ENCODE peak calls at places on chromosomes 13 and 19, in seven cellular contexts. X is breast epithelium, H is cardiac muscle cell, A is neural progenitor cell, Z is Panc1, N is spleen, I is left ventricle myocardium inferior. E is an unnamed sample.
A peak's percentile ranks its signal among the peaks of the same experiment; 100 is the strongest.

GRCh38 chr13:51920267-51920666 is 58.5 kb downstream of the CCDC70 start:
- DNase-seq in X (no peak), H (no peak), A (no peak), Z (no peak), N (no peak), I (no peak), E (no peak)

GRCh38 chr19:5080030-5080644 is 111.2 kb downstream of the KDM4B start:
- DNase-seq in X (no peak), H (no peak), A (no peak), Z (no peak), N (no peak), I (no peak), E (no peak)

GRCh38 chr13:100149389-100149788 is 60.5 kb downstream of the PCCA start:
- DNase-seq in X (no peak), H (no peak), A (no peak), Z (no peak), N (no peak), I (no peak), E (no peak)

GRCh38 chr19:1361601-1362384 is 21.9 kb upstream of the NDUFS7 start:
- DNase-seq in X (no peak), H (no peak), A (peak; percentile 63), Z (no peak), N (no peak), I (no peak), E (no peak)

GRCh38 chr19:13537454-13537853 is 31.2 kb upstream of the CACNA1A start:
- DNase-seq in X (no peak), H (no peak), A (peak; percentile 44), Z (no peak), N (no peak), I (no peak), E (no peak)

GRCh38 chr19:17104679-17105078 is 29.1 kb downstream of the MYO9B start:
- DNase-seq in X (no peak), H (no peak), A (no peak), Z (no peak), N (no peak), I (no peak), E (no peak)

GRCh38 chr19:36686365-36687213 is 823 bp upstream of the ZNF567 start:
- DNase-seq in X (no peak), H (peak; percentile 10), A (peak; percentile 19), Z (no peak), N (no peak), I (no peak), E (no peak)

GRCh38 chr13:112465251-112466131 is 89.3 kb downstream of the SPACA7 start:
- DNase-seq in X (no peak), H (no peak), A (no peak), Z (no peak), N (peak; percentile 72), I (no peak), E (no peak)

GRCh38 chr19:34134190-34135032 is 37.9 kb upstream of the LSM14A start:
- DNase-seq in X (peak; percentile 69), H (peak; percentile 93), A (peak; percentile 95), Z (peak; percentile 47), N (peak; percentile 96), I (peak; percentile 92), E (peak; percentile 69)

GRCh38 chr19:45250216-45250831 is 747 bp upstream of the MARK4 start:
- DNase-seq in X (no peak), H (no peak), A (peak; percentile 20), Z (no peak), N (peak; percentile 73), I (no peak), E (no peak)

GRCh38 chr13:26861951-26862350 is 101.4 kb upstream of the GPR12 start:
- DNase-seq in X (peak; percentile 35), H (no peak), A (no peak), Z (no peak), N (no peak), I (no peak), E (no peak)

GRCh38 chr19:1237754-1238372 is at the start of gene CBARP:
- DNase-seq in X (no peak), H (peak; percentile 87), A (peak; percentile 89), Z (no peak), N (no peak), I (peak; percentile 44), E (no peak)

GRCh38 chr19:34428549-34429285 is 536 bp downstream of the UBA2 start:
- DNase-seq in X (no peak), H (peak; percentile 43), A (peak; percentile 61), Z (no peak), N (no peak), I (peak; percentile 23), E (no peak)

GRCh38 chr13:80303225-80303811 is 37.6 kb downstream of the SPRY2 start:
- DNase-seq in X (no peak), H (no peak), A (no peak), Z (no peak), N (no peak), I (no peak), E (no peak)

GRCh38 chr13:44816701-44817684 is 172.3 kb downstream of the NUFIP1 start:
- DNase-seq in X (no peak), H (no peak), A (no peak), Z (no peak), N (no peak), I (no peak), E (no peak)

GRCh38 chr19:53947624-53948023 is 15.1 kb upstream of the CACNG8 start:
- DNase-seq in X (no peak), H (no peak), A (peak; percentile 56), Z (no peak), N (no peak), I (no peak), E (no peak)

GRCh38 chr13:26186995-26187394 is 35.1 kb downstream of the RNF6 start:
- DNase-seq in X (no peak), H (no peak), A (no peak), Z (no peak), N (peak; percentile 80), I (no peak), E (no peak)

GRCh38 chr19:32611161-32611560 is 30.2 kb downstream of the PDCD5 start:
- DNase-seq in X (no peak), H (no peak), A (no peak), Z (no peak), N (no peak), I (no peak), E (no peak)

GRCh38 chr19:10271543-10272086 is 695 bp downstream of the ICAM1 start:
- DNase-seq in X (no peak), H (no peak), A (no peak), Z (no peak), N (no peak), I (no peak), E (no peak)

GRCh38 chr13:79782541-79783216 is 301.7 kb downstream of the NDFIP2 start:
- DNase-seq in X (peak; percentile 23), H (peak; percentile 93), A (peak; percentile 93), Z (no peak), N (peak; percentile 74), I (peak; percentile 68), E (peak; percentile 42)

GRCh38 chr13:44834404-44834803 is 154.9 kb downstream of the NUFIP1 start:
- DNase-seq in X (no peak), H (no peak), A (no peak), Z (no peak), N (no peak), I (no peak), E (no peak)

GRCh38 chr19:55405638-55406037 is 1.9 kb downstream of the UBE2S start:
- DNase-seq in X (no peak), H (no peak), A (no peak), Z (no peak), N (no peak), I (no peak), E (no peak)
- H3K4me3 ChIP-seq in X (no peak overlapping the region), H (peak overlapping the region; percentile 82), A (peak overlapping the region; percentile 88), Z (peak overlapping the region; percentile 88), N (no peak overlapping the region), I (no peak overlapping the region), E (peak overlapping the region; percentile 87)

DNA sequence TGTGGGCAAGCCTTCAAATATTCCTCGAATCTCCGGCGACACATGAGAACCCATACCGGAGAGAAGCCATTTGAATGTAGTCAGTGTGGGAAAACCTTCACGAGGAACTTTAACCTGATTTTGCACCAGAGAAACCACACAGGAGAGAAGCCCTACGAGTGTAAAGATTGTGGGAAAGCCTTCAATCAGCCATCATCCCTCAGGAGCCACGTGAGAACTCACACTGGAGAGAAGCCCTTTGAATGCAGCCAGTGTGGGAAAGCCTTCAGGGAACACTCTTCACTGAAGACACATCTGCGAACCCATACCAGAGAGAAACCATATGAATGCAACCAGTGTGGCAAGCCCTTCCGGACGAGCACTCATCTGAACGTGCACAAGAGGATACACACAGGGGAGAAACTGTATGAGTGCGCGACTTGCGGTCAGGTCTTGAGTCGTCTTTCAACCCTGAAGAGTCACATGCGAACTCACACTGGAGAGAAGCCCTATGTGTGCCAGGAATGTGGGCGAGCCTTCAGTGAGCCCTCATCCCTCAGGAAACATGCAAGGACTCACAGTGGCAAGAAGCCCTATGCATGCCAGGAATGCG is 28.8 kb downstream of the ZNF333 start:
- DNase-seq in X (no peak), H (no peak), A (no peak), Z (no peak), N (no peak), I (no peak), E (no peak)
- H3K9me3 ChIP-seq in X (peaks cover 88% of the 10 kb centered on the region), H (peaks cover 13% of the 10 kb centered on the region), A (peaks cover 35% of the 10 kb centered on the region), Z (peaks cover 52% of the 10 kb centered on the region), N (peaks cover 100% of the 10 kb centered on the region), I (peaks cover 100% of the 10 kb centered on the region), E (peaks cover 37% of the 10 kb centered on the region)

GRCh38 chr13:43694265-43694664 is 92.5 kb downstream of the ENOX1 start:
- DNase-seq in X (no peak), H (no peak), A (no peak), Z (no peak), N (no peak), I (no peak), E (no peak)
- H3K4me3 ChIP-seq in X (no peak overlapping the region), H (no peak overlapping the region), A (no peak overlapping the region), Z (no peak overlapping the region), N (no peak overlapping the region), I (no peak overlapping the region), E (no peak overlapping the region)

GRCh38 chr13:29081697-29082440 is 261.7 kb downstream of the MTUS2 start:
- DNase-seq in X (no peak), H (no peak), A (no peak), Z (no peak), N (no peak), I (no peak), E (no peak)

GRCh38 chr13:29081036-29081435 is 260.9 kb downstream of the MTUS2 start:
- DNase-seq in X (no peak), H (no peak), A (no peak), Z (no peak), N (no peak), I (no peak), E (no peak)

GRCh38 chr13:29073762-29074161 is 253.6 kb downstream of the MTUS2 start:
- DNase-seq in X (no peak), H (no peak), A (peak; percentile 47), Z (no peak), N (no peak), I (no peak), E (no peak)

DNA sequence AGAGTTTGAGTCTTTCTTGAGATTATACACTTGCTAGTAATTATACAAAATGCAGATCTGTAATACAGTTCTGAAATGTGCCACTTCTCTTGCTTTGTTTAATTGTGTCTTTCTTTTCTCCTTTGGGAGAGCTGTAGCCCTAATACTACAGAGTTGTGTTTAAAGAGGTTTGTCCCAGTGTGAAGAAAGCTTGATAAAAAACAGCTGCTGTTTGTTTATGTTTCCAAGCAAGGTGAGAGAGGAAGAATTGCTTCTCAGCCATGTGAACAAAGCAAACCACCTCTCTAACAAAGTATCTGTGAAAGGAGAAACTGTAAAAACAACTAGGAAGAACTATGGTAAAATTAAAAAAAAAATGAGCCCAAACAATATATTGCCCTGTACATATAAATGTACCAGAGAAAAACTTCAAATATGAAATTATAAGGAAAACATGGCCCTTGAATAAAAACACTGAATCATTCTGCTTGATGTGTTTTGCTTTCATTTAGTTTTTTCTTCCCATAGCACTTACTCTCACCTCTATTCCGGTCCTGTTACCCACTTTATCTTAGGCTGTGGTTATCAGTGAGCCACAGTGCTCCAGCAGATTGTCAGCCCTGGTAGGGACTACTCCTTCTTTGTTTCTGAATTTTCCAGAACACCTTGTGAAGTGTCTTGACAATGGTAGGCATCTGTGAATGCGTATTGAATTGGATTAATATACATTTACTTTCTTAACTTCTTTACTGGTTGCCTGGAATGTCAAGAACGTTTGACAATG is 257.1 kb downstream of the MTUS2 start:
- DNase-seq in X (no peak), H (peak; percentile 36), A (no peak), Z (no peak), N (no peak), I (no peak), E (no peak)
- H3K9me3 ChIP-seq in X (no peaks in the 10 kb centered on the region), H (no peaks in the 10 kb centered on the region), A (no peaks in the 10 kb centered on the region), Z (no peaks in the 10 kb centered on the region), N (peaks cover 21% of the 10 kb centered on the region), I (peaks cover 27% of the 10 kb centered on the region), E (no peaks in the 10 kb centered on the region)